ENCODE peak calls at places on chromosomes 13 and 19, in ten cellular contexts. C is GM12865, J is AG09319, T is HCT116, R is BE2C, W is RWPE1, U is cardiac muscle cell, L is astrocyte of the spinal cord, Y is BJ, D is fibroblast of lung. K is an unnamed sample.

GRCh38 chr19:8846819-8847218 is 14.6 kb downstream of the MBD3L1 start:
- DNase-seq in C (no peak), J (no peak), T (no peak), R (no peak), W (no peak), U (no peak), L (no peak), Y (no peak), D (no peak), K (no peak)

GRCh38 chr13:44815507-44816074 is 173.7 kb downstream of the NUFIP1 start:
- DNase-seq in C (peak), J (peak), T (peak), R (no peak), W (peak), U (peak), L (peak), Y (peak), D (peak), K (peak)

GRCh38 chr19:5436101-5436947 is 18.9 kb upstream of the ZNRF4 start:
- DNase-seq in C (no peak), J (no peak), T (no peak), R (peak), W (peak), U (peak), L (peak), Y (peak), D (no peak), K (peak)

GRCh38 chr13:44758595-44759221 is 182.6 kb upstream of the TSC22D1 start:
- DNase-seq in C (no peak), J (peak), T (no peak), R (no peak), W (peak), U (no peak), L (peak), Y (peak), D (peak), K (peak)

GRCh38 chr19:4914736-4915501 is 5.6 kb downstream of the UHRF1 start:
- DNase-seq in C (peak), J (peak), T (peak), R (peak), W (peak), U (no peak), L (peak), Y (peak), D (peak), K (peak)

GRCh38 chr13:72959643-72960042 is 99.2 kb upstream of the KLF5 start:
- DNase-seq in C (no peak), J (no peak), T (no peak), R (no peak), W (peak), U (no peak), L (peak), Y (no peak), D (peak), K (no peak)

GRCh38 chr13:82501804-82502203 is 1380.5 kb downstream of the SLITRK1 start:
- DNase-seq in C (no peak), J (no peak), T (no peak), R (no peak), W (no peak), U (no peak), L (no peak), Y (no peak), D (no peak), K (no peak)

GRCh38 chr13:42762917-42763316 is 18.5 kb upstream of the FAM216B start:
- DNase-seq in C (no peak), J (peak), T (no peak), R (no peak), W (peak), U (no peak), L (peak), Y (peak), D (peak), K (peak)

GRCh38 chr13:112188298-112188610 is 121.3 kb downstream of the SOX1 start:
- DNase-seq in C (no peak), J (no peak), T (no peak), R (no peak), W (no peak), U (no peak), L (no peak), Y (no peak), D (no peak), K (no peak)

GRCh38 chr19:29812080-29812880 is 489 bp downstream of the CCNE1 start:
- DNase-seq in C (peak), J (no peak), T (no peak), R (peak), W (no peak), U (peak), L (no peak), Y (no peak), D (no peak), K (no peak)

GRCh38 chr19:35673121-35673804 is 6.9 kb downstream of the UPK1A start:
- DNase-seq in C (peak), J (no peak), T (peak), R (peak), W (peak), U (peak), L (peak), Y (no peak), D (peak), K (peak)

GRCh38 chr13:102977471-102977870 is 88.7 kb downstream of the SLC10A2 start:
- DNase-seq in C (no peak), J (no peak), T (no peak), R (no peak), W (no peak), U (no peak), L (no peak), Y (peak), D (no peak), K (no peak)

GRCh38 chr19:48418317-48419064 is 25.0 kb downstream of the GRIN2D start:
- DNase-seq in C (peak), J (no peak), T (no peak), R (no peak), W (no peak), U (no peak), L (peak), Y (no peak), D (no peak), K (peak)

GRCh38 chr19:51070334-51070886 is 5.5 kb upstream of the KLK13 start:
- DNase-seq in C (no peak), J (no peak), T (no peak), R (no peak), W (no peak), U (no peak), L (no peak), Y (no peak), D (no peak), K (no peak)

GRCh38 chr13:99151516-99151915 is 49.1 kb upstream of the UBAC2 start:
- DNase-seq in C (peak), J (no peak), T (peak), R (no peak), W (peak), U (no peak), L (peak), Y (peak), D (peak), K (peak)

GRCh38 chr19:29817316-29817715 is 5.5 kb downstream of the CCNE1 start:
- DNase-seq in C (no peak), J (no peak), T (no peak), R (no peak), W (no peak), U (no peak), L (no peak), Y (no peak), D (no peak), K (no peak)

GRCh38 chr19:48480476-48481190 is 11.5 kb downstream of the CYTH2 start:
- DNase-seq in C (no peak), J (no peak), T (no peak), R (no peak), W (no peak), U (no peak), L (peak), Y (no peak), D (peak), K (peak)

GRCh38 chr13:83940742-83941141 is 58.5 kb upstream of the SLITRK1 start:
- DNase-seq in C (no peak), J (no peak), T (no peak), R (no peak), W (peak), U (no peak), L (peak), Y (no peak), D (peak), K (peak)

GRCh38 chr13:83780201-83780600 is 102.1 kb downstream of the SLITRK1 start:
- DNase-seq in C (peak), J (no peak), T (peak), R (peak), W (no peak), U (peak), L (peak), Y (no peak), D (peak), K (peak)

GRCh38 chr19:7806876-7807275 is 23.1 kb upstream of the EVI5L start:
- DNase-seq in C (no peak), J (no peak), T (no peak), R (no peak), W (no peak), U (no peak), L (no peak), Y (no peak), D (no peak), K (no peak)

GRCh38 chr13:31367410-31367809 is 167.6 kb downstream of the B3GLCT start:
- DNase-seq in C (no peak), J (no peak), T (no peak), R (no peak), W (no peak), U (no peak), L (no peak), Y (no peak), D (no peak), K (no peak)

GRCh38 chr13:34371108-34371507 is 553.2 kb downstream of the RFC3 start:
- DNase-seq in C (no peak), J (no peak), T (no peak), R (no peak), W (no peak), U (no peak), L (no peak), Y (no peak), D (no peak), K (no peak)

GRCh38 chr13:93226623-93227279 is at the start of gene GPC6:
- DNase-seq in C (no peak), J (peak), T (no peak), R (peak), W (no peak), U (peak), L (peak), Y (no peak), D (peak), K (peak)

GRCh38 chr13:93230466-93230865 is 3.9 kb downstream of the GPC6 start:
- DNase-seq in C (no peak), J (no peak), T (no peak), R (no peak), W (no peak), U (no peak), L (peak), Y (no peak), D (peak), K (peak)

GRCh38 chr13:93227280-93227905 is 786 bp downstream of the GPC6 start:
- DNase-seq in C (no peak), J (no peak), T (no peak), R (peak), W (no peak), U (peak), L (peak), Y (no peak), D (peak), K (peak)

GRCh38 chr13:93226065-93226622 is 463 bp upstream of the GPC6 start:
- DNase-seq in C (no peak), J (no peak), T (no peak), R (no peak), W (no peak), U (peak), L (no peak), Y (no peak), D (no peak), K (no peak)

GRCh38 chr13:93227906-93228801 is 1.5 kb downstream of the GPC6 start:
- DNase-seq in C (no peak), J (no peak), T (no peak), R (peak), W (no peak), U (peak), L (peak), Y (no peak), D (peak), K (peak)
- TF ChIP-seq CTCF in C (no peak), J (peak), T (no peak), R (peak), W (peak), U (peak), L (peak), Y (peak), D (peak), K (peak)

GRCh38 chr19:18856385-18857126 is 24.8 kb downstream of the UPF1 start:
- DNase-seq in C (no peak), J (no peak), T (no peak), R (peak), W (peak), U (no peak), L (no peak), Y (no peak), D (peak), K (peak)
- TF ChIP-seq CTCF in C (peak), J (peak), T (peak), R (peak), W (peak), U (peak), L (peak), Y (peak), D (peak), K (peak)

GRCh38 chr13:107866666-107867623 is 348.4 kb downstream of the LIG4 start:
- DNase-seq in C (no peak), J (no peak), T (no peak), R (peak), W (no peak), U (peak), L (peak), Y (no peak), D (peak), K (no peak)

GRCh38 chr13:107866007-107866665 is 349.2 kb downstream of the LIG4 start:
- DNase-seq in C (no peak), J (no peak), T (no peak), R (peak), W (no peak), U (peak), L (peak), Y (no peak), D (no peak), K (no peak)

GRCh38 chr13:107870400-107870799 is 344.9 kb downstream of the LIG4 start:
- DNase-seq in C (no peak), J (no peak), T (no peak), R (no peak), W (no peak), U (no peak), L (no peak), Y (no peak), D (no peak), K (no peak)

GRCh38 chr13:107865643-107866006 is 349.7 kb downstream of the LIG4 start:
- DNase-seq in C (no peak), J (no peak), T (no peak), R (no peak), W (no peak), U (no peak), L (peak), Y (no peak), D (peak), K (no peak)

DNA sequence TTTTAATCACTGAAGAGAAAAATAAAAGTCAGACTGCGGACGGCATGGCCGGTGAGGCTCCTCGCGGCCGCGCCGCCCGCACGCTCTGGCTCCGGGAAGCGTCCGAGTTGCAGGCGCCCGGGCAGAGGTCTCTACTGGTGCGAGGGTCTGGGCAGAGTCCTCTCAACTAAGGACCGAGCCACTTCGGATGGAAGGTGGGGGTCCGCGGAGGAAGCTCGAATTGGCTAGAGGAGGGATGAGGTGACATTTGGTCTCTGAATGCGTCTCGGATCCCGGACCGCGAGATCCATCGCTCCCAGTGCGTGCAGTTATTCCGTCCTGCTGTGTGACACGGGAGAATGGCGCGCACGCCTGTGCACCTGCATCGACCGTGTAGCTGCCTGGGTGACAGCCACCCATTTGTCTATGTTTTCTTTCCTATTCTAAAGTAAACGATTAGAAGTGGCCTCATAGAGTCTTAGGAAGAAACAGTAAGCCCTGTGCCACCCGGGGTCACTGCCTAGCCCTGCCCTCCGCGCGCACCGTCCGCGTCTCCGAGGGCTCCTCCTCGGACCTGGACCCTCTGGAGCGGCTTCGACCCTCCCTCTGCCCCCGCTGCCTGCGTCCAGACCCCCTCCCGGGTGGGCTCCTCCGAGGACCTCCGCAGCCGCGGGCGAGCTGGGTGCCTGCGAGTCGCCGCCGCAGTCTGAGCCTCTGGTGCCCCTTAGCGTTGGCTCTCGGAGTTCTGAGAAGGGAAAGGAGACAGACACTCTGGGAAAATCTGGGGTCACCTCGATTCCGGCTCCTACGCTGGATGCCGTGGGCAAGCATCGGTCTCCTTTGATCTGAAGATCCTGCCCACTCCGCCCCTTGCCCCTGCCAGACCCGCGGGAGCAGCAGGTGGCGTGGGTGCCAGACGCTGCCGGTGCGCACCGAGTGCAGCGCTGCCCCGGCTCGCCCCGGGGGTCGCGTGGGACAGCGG is 347.4 kb downstream of the LIG4 start:
- DNase-seq in C (no peak), J (no peak), T (no peak), R (peak), W (no peak), U (peak), L (peak), Y (no peak), D (peak), K (no peak)
- TF ChIP-seq CTCF in C (no peak), J (peak), T (no peak), R (peak), W (no peak), U (peak), L (peak), Y (peak), D (peak), K (no peak)

DNA sequence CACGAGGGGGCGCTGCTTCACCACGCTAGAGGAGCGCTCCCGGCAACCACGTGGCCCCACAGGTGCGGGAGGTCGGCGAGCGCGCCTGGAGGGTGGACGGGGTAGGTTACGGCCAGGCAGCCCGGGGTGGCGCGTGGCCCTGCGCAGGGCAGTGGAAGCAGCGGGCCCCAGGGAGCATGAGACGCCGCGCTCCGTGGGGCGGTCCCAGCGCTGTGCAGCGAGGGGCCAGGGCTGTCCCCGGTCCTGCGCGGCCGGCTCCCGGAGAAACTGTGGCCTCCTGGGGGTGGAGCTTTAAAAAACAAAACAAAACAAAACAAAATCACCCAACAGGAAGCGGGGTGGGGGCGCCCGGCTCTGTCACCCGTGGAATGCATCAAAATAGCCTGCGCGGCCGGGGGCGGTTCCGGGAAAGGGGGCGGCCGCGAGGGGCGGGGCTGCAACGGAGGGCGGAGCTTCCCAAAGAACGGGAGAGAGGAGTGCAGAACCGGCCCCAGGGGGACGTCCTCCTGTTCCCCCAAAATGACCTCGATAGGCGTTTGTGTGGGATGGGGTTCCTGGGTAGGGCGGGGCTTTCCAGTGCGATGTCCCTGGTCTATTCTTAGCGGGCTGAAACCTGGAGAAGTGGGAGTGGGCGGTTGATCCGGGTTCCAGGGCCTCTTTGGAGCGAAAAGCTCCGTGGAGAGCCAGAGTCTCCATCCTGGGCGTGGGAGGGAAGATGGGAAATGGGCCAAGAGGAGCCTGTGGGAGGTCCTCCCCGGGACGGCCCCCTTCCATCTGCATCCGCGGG is 27.3 kb downstream of the NUMBL start:
- DNase-seq in C (peak), J (peak), T (peak), R (peak), W (peak), U (peak), L (peak), Y (no peak), D (peak), K (peak)
- TF ChIP-seq CTCF in C (peak), J (no peak), T (no peak), R (peak), W (peak), U (peak), L (peak), Y (peak), D (no peak), K (peak)

GRCh38 chr19:16372065-16372915 is 47.7 kb downstream of the KLF2 start:
- DNase-seq in C (no peak), J (no peak), T (no peak), R (no peak), W (no peak), U (no peak), L (no peak), Y (no peak), D (no peak), K (no peak)
- TF ChIP-seq CTCF in C (no peak), J (no peak), T (no peak), R (no peak), W (no peak), U (no peak), L (no peak), Y (no peak), D (no peak), K (no peak)

DNA sequence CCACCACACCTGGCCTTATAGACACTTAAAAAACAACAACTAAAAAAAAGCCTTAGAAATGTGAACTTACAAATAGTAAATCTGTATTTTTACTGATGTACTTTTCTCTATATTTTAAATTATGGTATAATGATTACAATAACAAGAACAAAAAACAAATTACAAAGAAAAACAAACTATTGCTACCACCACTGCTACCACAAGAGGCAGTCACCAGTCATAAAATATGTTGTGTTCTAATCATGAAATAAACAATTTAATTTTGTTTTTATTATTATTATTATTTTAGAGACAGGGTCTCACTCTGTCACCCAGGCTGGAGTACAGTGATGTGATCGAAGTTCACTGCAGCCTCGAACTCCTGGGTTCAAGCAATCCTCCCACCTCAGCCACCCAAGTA is 72.2 kb downstream of the DIAPH3 start:
- DNase-seq in C (no peak), J (no peak), T (no peak), R (no peak), W (no peak), U (no peak), L (no peak), Y (no peak), D (no peak), K (no peak)
- TF ChIP-seq CTCF in C (no peak), J (no peak), T (peak), R (no peak), W (no peak), U (peak), L (peak), Y (no peak), D (peak), K (peak)

GRCh38 chr19:58357798-58358145 is 4.5 kb upstream of the A1BG start:
- DNase-seq in C (no peak), J (no peak), T (no peak), R (no peak), W (no peak), U (no peak), L (no peak), Y (no peak), D (no peak), K (no peak)
- TF ChIP-seq CTCF in C (no peak), J (no peak), T (no peak), R (no peak), W (no peak), U (no peak), L (no peak), Y (no peak), D (no peak), K (no peak)

GRCh38 chr13:108305655-108306054 is 36.1 kb downstream of the TNFSF13B start:
- DNase-seq in C (no peak), J (no peak), T (no peak), R (no peak), W (no peak), U (no peak), L (no peak), Y (no peak), D (no peak), K (no peak)
- TF ChIP-seq CTCF in C (no peak), J (no peak), T (no peak), R (peak), W (no peak), U (no peak), L (no peak), Y (no peak), D (no peak), K (no peak)